ENCODE peak calls at places on chromosomes 12 and 14, in eight cellular contexts. Q, E, W, O, H, U, A and J are unnamed samples.

GRCh38 chr12:12718382-12718761 is 1.2 kb downstream of the CDKN1B start:
- DNase-seq in Q (peak), E (no peak), W (peak), O (no peak), H (peak), U (no peak), A (no peak), J (no peak)

GRCh38 chr12:121801601-121802484 is 2.0 kb upstream of the SETD1B start:
- DNase-seq in Q (no peak), E (peak), W (no peak), O (no peak), H (peak), U (no peak), A (no peak), J (peak)

GRCh38 chr14:23145794-23146422 is 26.9 kb upstream of the CEBPE start:
- DNase-seq in Q (no peak), E (no peak), W (no peak), O (no peak), H (no peak), U (no peak), A (no peak), J (no peak)

GRCh38 chr14:99522457-99522891 is 41.3 kb downstream of the CCNK start:
- DNase-seq in Q (no peak), E (no peak), W (peak), O (peak), H (peak), U (peak), A (no peak), J (no peak)

GRCh38 chr12:49346659-49347306 is at the start of gene DNAJC22:
- DNase-seq in Q (no peak), E (no peak), W (peak), O (no peak), H (peak), U (no peak), A (no peak), J (no peak)

GRCh38 chr14:94129758-94130414 is 482 bp upstream of the IFI27L2 start:
- DNase-seq in Q (no peak), E (peak), W (peak), O (peak), H (peak), U (no peak), A (no peak), J (no peak)

GRCh38 chr14:104144911-104145825 is 6.8 kb downstream of the KIF26A start:
- DNase-seq in Q (no peak), E (no peak), W (no peak), O (no peak), H (no peak), U (no peak), A (peak), J (no peak)

GRCh38 chr12:88624911-88625310 is 44.6 kb upstream of the KITLG start:
- DNase-seq in Q (no peak), E (no peak), W (peak), O (peak), H (peak), U (no peak), A (no peak), J (no peak)

GRCh38 chr14:101736585-101736984 is 24.9 kb upstream of the PPP2R5C start:
- DNase-seq in Q (no peak), E (no peak), W (no peak), O (no peak), H (no peak), U (no peak), A (no peak), J (no peak)

GRCh38 chr12:1217191-1217949 is 226.3 kb downstream of the ERC1 start:
- DNase-seq in Q (no peak), E (no peak), W (peak), O (peak), H (peak), U (no peak), A (no peak), J (no peak)

GRCh38 chr12:4997939-4998338 is 45.7 kb upstream of the KCNA5 start:
- DNase-seq in Q (no peak), E (no peak), W (peak), O (peak), H (peak), U (peak), A (no peak), J (no peak)

GRCh38 chr12:108131035-108131434 is 1.9 kb downstream of the WSCD2 start:
- DNase-seq in Q (no peak), E (no peak), W (no peak), O (no peak), H (no peak), U (no peak), A (no peak), J (no peak)

GRCh38 chr12:22527999-22528398 is 16.3 kb downstream of the C2CD5 start:
- DNase-seq in Q (no peak), E (no peak), W (peak), O (peak), H (peak), U (peak), A (no peak), J (no peak)

GRCh38 chr12:79624378-79624777 is 66.4 kb downstream of the PAWR start:
- DNase-seq in Q (no peak), E (no peak), W (peak), O (peak), H (peak), U (peak), A (no peak), J (no peak)

GRCh38 chr12:123967121-123967586 is 5.5 kb downstream of the CCDC92 start:
- DNase-seq in Q (no peak), E (no peak), W (peak), O (peak), H (no peak), U (no peak), A (no peak), J (no peak)

GRCh38 chr14:104970231-104971068 is 7.7 kb downstream of the AHNAK2 start:
- DNase-seq in Q (no peak), E (no peak), W (peak), O (peak), H (peak), U (peak), A (no peak), J (no peak)

GRCh38 chr12:45439039-45439438 is 223.1 kb downstream of the ANO6 start:
- DNase-seq in Q (no peak), E (no peak), W (peak), O (peak), H (peak), U (no peak), A (no peak), J (no peak)

GRCh38 chr12:47222592-47222959 is 142.8 kb upstream of the AMIGO2 start:
- DNase-seq in Q (no peak), E (no peak), W (no peak), O (no peak), H (no peak), U (no peak), A (no peak), J (no peak)

GRCh38 chr14:22422238-22422637 is 166.8 kb downstream of the DAD1 start:
- DNase-seq in Q (no peak), E (no peak), W (no peak), O (no peak), H (no peak), U (no peak), A (no peak), J (no peak)

GRCh38 chr14:104390941-104391901 is 188.3 kb upstream of the C14orf180 start:
- DNase-seq in Q (no peak), E (no peak), W (no peak), O (no peak), H (no peak), U (no peak), A (no peak), J (peak)

GRCh38 chr12:50055831-50056628 is 1.4 kb upstream of the ASIC1 start:
- DNase-seq in Q (peak), E (peak), W (peak), O (peak), H (no peak), U (no peak), A (peak), J (peak)

GRCh38 chr12:8508224-8508623 is 5.1 kb upstream of the CLEC4D start:
- DNase-seq in Q (no peak), E (no peak), W (no peak), O (no peak), H (no peak), U (no peak), A (no peak), J (no peak)

GRCh38 chr14:93010543-93011541 is 87.9 kb downstream of the CHGA start:
- DNase-seq in Q (peak), E (no peak), W (no peak), O (no peak), H (no peak), U (no peak), A (no peak), J (no peak)

GRCh38 chr12:111720457-111720856 is 34.6 kb downstream of the ACAD10 start:
- DNase-seq in Q (no peak), E (no peak), W (no peak), O (no peak), H (no peak), U (no peak), A (no peak), J (no peak)

GRCh38 chr12:130920119-130920703 is 33.5 kb upstream of the ADGRD1 start:
- DNase-seq in Q (no peak), E (no peak), W (no peak), O (no peak), H (no peak), U (no peak), A (no peak), J (no peak)

GRCh38 chr14:72524230-72524629 is 369.7 kb downstream of the DPF3 start:
- DNase-seq in Q (no peak), E (no peak), W (no peak), O (no peak), H (no peak), U (no peak), A (no peak), J (no peak)

GRCh38 chr14:97071177-97071576 is 274.0 kb downstream of the VRK1 start:
- DNase-seq in Q (no peak), E (no peak), W (no peak), O (no peak), H (no peak), U (no peak), A (no peak), J (no peak)

GRCh38 chr12:67456281-67456918 is 187.2 kb downstream of the CAND1 start:
- DNase-seq in Q (no peak), E (no peak), W (peak), O (peak), H (peak), U (peak), A (no peak), J (no peak)

GRCh38 chr14:51507556-51508511 is 143.9 kb upstream of the FRMD6 start:
- DNase-seq in Q (no peak), E (no peak), W (no peak), O (peak), H (peak), U (no peak), A (no peak), J (no peak)

GRCh38 chr12:85662209-85662607 is 174.0 kb downstream of the RASSF9 start:
- DNase-seq in Q (no peak), E (no peak), W (no peak), O (no peak), H (no peak), U (no peak), A (no peak), J (no peak)

GRCh38 chr12:86312258-86312657 is 56.1 kb upstream of the MGAT4C start:
- DNase-seq in Q (no peak), E (no peak), W (no peak), O (no peak), H (no peak), U (no peak), A (no peak), J (no peak)

GRCh38 chr12:113463746-113464743 is 7.6 kb downstream of the LHX5 start:
- DNase-seq in Q (no peak), E (no peak), W (no peak), O (peak), H (no peak), U (no peak), A (no peak), J (no peak)

GRCh38 chr12:113980537-113981337 is 14.6 kb upstream of the RBM19 start:
- DNase-seq in Q (peak), E (peak), W (peak), O (peak), H (peak), U (peak), A (no peak), J (peak)